ENCODE peak calls at places on chromosomes 11 and 22, in five cellular contexts. B, Y, C, F and I are unnamed samples. For H3K27me3 and H3K36me3, the result is how much of the 10 kb centered on the place peaks cover.

GRCh38 chr11:128472128-128473110 is 114.9 kb downstream of the ETS1 start:
- DNase-seq in B (no peak), Y (no peak), F (no peak), C (no peak), I (peak)

GRCh38 chr22:27913162-27913741 is 5.8 kb downstream of the PITPNB start:
- DNase-seq in F (no peak), B (no peak), C (peak), Y (no peak), I (no peak)

GRCh38 chr11:69280994-69281393 is 13.0 kb upstream of the MYEOV start:
- DNase-seq in C (no peak), Y (no peak), B (no peak), F (no peak), I (no peak)

GRCh38 chr22:37824674-37825641 is 1.8 kb downstream of the GALR3 start:
- DNase-seq in B (no peak), C (no peak), Y (peak), F (peak), I (no peak)

GRCh38 chr22:46576556-46577351 is 39.3 kb upstream of the CELSR1 start:
- DNase-seq in Y (peak), B (peak), C (no peak), F (peak), I (peak)

GRCh38 chr22:19429950-19430889 is 1.3 kb downstream of the HIRA start:
- DNase-seq in B (peak), C (peak), Y (no peak), F (peak), I (no peak)

GRCh38 chr11:34284836-34285235 is 73.0 kb downstream of the ABTB2 start:
- DNase-seq in B (no peak), C (no peak), Y (no peak), F (no peak), I (no peak)

GRCh38 chr11:88489030-88489429 is 151.5 kb upstream of the CTSC start:
- DNase-seq in Y (no peak), C (no peak), F (no peak), B (no peak), I (no peak)

GRCh38 chr22:22571429-22571828 is 12.4 kb upstream of the PRAME start:
- DNase-seq in C (no peak), B (no peak), Y (no peak), F (no peak), I (no peak)

GRCh38 chr22:22574361-22574760 is 15.3 kb upstream of the PRAME start:
- DNase-seq in F (no peak), Y (no peak), B (no peak), C (no peak), I (no peak)

GRCh38 chr22:22569218-22569617 is 10.2 kb upstream of the PRAME start:
- DNase-seq in F (no peak), B (no peak), Y (no peak), C (no peak), I (no peak)

GRCh38 chr22:22573047-22573889 is 14.2 kb upstream of the PRAME start:
- DNase-seq in B (no peak), Y (no peak), F (no peak), C (no peak), I (no peak)

GRCh38 chr22:22571862-22572261 is 12.8 kb upstream of the PRAME start:
- DNase-seq in Y (no peak), B (no peak), C (no peak), F (no peak), I (no peak)
- H3K27me3 ChIP-seq in Y (under half), B (under half), C (half or more), F (half or more), I (under half)

DNA sequence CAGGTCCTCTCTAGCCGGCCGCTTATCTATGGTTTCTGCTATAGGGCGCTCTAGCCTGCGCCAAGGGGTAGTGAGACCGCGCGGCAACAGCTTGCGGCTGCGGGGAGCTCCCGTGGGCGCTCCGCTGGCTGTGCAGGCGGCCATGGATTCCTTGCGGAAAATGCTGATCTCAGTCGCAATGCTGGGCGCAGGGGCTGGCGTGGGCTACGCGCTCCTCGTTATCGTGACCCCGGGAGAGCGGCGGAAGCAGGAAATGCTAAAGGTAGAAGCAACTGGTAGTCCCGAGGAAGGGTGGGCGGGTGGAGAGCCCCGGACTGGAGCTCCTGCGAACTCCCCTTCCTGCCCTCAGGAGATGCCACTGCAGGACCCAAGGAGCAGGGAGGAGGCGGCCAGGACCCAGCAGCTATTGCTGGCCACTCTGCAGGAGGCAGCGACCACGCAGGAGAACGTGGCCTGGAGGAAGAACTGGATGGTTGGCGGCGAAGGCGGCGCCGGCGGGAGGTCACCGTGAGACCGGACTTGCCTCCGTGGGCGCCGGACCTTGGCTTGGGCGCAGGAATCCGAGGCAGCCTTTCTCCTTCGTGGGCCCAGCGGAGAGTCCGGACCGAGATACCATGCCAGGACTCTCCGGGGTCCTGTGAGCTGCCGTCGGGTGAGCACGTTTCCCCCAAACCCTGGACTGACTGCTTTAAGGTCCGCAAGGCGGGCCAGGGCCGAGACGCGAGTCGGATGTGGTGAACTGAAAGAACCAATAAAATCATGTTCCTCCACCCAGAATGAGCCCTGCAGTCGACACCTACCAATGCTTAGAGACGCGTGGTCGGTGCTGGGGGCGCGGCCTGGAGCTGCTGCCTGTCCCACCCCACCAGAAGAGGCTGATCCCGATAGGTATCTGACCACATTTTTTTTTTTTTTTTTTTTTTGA is at the start of the genes LBHD1 and UQCC3:
- DNase-seq in Y (peak), B (peak), C (peak), F (peak), I (peak)
- H3K36me3 ChIP-seq in Y (under half), B (under half), C (under half), F (under half), I (under half)

GRCh38 chr11:76307978-76308747 is 72.8 kb downstream of the THAP12 start:
- DNase-seq in F (no peak), C (no peak), Y (no peak), B (no peak), I (no peak)
- H3K27me3 ChIP-seq in F (under half), C (under half), Y (under half), B (under half), I (under half)

GRCh38 chr22:24105661-24106060 is 75.6 kb upstream of the SUSD2 start:
- DNase-seq in F (no peak), C (no peak), Y (no peak), B (no peak), I (no peak)

GRCh38 chr22:24104307-24105017 is 76.8 kb upstream of the SUSD2 start:
- DNase-seq in F (no peak), Y (no peak), C (no peak), B (no peak), I (no peak)

GRCh38 chr22:24106385-24107381 is 74.6 kb upstream of the SUSD2 start:
- DNase-seq in F (peak), B (no peak), C (peak), Y (peak), I (peak)

GRCh38 chr22:24102366-24103200 is 78.7 kb upstream of the SUSD2 start:
- DNase-seq in Y (no peak), C (no peak), F (no peak), B (no peak), I (no peak)

DNA sequence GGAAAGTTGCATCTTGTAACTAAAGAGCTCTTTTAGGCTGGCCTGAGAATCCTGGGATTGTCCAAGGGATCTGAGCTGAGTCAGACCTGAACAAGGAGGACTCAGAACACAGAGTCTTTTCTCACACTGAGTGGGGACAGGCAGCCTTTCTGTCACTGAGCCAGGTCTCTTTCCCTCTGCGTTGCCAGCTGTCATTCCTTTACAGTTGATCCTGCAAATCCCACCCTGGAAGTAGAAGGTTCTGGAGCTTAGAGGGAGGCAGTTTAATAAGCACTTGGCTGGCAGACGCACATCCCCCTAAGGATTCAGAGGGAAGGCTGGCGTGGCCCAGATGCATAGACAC is 76.3 kb upstream of the SUSD2 start:
- DNase-seq in C (no peak), F (no peak), Y (no peak), B (no peak), I (no peak)
- H3K36me3 ChIP-seq in C (under half), F (under half), Y (under half), B (under half), I (under half)

GRCh38 chr11:91795139-91795887 is 429.3 kb upstream of the FAT3 start:
- DNase-seq in Y (no peak), B (no peak), C (no peak), F (no peak), I (no peak)

GRCh38 chr11:91792779-91793262 is 431.8 kb upstream of the FAT3 start:
- DNase-seq in Y (no peak), C (no peak), F (no peak), B (no peak), I (no peak)

GRCh38 chr11:91796999-91797398 is 427.6 kb upstream of the FAT3 start:
- DNase-seq in Y (no peak), B (no peak), C (no peak), F (no peak), I (no peak)

GRCh38 chr11:91790873-91791468 is 433.6 kb upstream of the FAT3 start:
- DNase-seq in C (no peak), Y (no peak), B (no peak), F (no peak), I (no peak)

GRCh38 chr11:91794146-91794545 is 430.5 kb upstream of the FAT3 start:
- DNase-seq in C (no peak), F (no peak), Y (no peak), B (no peak), I (no peak)
- H3K27me3 ChIP-seq in C (under half), F (under half), Y (under half), B (under half), I (under half)